ENCODE peak calls at places on chromosomes 7 and 10, in ten cellular contexts. J is AG04450; E is SJSA1; L is esophagus squamous epithelium; S is neuronal stem cell; G is ascending aorta; Z is adrenal gland; R is tibial artery; O is heart right ventricle; Q is effector memory CD4-positive, alpha-beta T cell. I is an unnamed sample.

GRCh38 chr7:99137418-99138180 is 6.3 kb downstream of the SMURF1 start:
- DNase-seq in Q (no peak), G (no peak), Z (no peak), L (no peak), E (no peak), S (peak; percentile 70), J (peak; percentile 79), R (no peak), O (no peak), I (no peak)

GRCh38 chr7:23691320-23691719 is 11.3 kb downstream of the FAM221A start:
- DNase-seq in E (no peak), J (no peak), S (no peak), L (no peak), Q (no peak), Z (no peak), O (no peak), G (no peak), R (no peak), I (no peak)

GRCh38 chr10:93386496-93387369 is 95.4 kb downstream of the MYOF start:
- DNase-seq in O (no peak), S (no peak), J (no peak), R (no peak), L (no peak), E (no peak), Z (no peak), Q (no peak), G (no peak), I (peak; percentile 59)

GRCh38 chr7:37421820-37422219 is 26.8 kb downstream of the ELMO1 start:
- DNase-seq in L (no peak), R (no peak), Z (no peak), E (no peak), S (no peak), Q (no peak), G (no peak), J (no peak), O (no peak), I (no peak)

GRCh38 chr10:98344589-98345038 is 70.4 kb downstream of the PYROXD2 start:
- DNase-seq in Q (no peak), E (no peak), J (peak; percentile 42), L (no peak), R (peak; percentile 93), O (peak; percentile 77), G (peak; percentile 33), Z (peak; percentile 70), S (no peak), I (peak; percentile 93)

GRCh38 chr7:95396136-95397032 is at the start of gene PON3:
- DNase-seq in Z (no peak), G (no peak), O (peak; percentile 11), Q (no peak), S (no peak), L (no peak), R (no peak), E (no peak), J (no peak), I (no peak)

GRCh38 chr7:67267914-67268313 is 271.3 kb downstream of the TYW1 start:
- DNase-seq in L (no peak), Q (no peak), Z (no peak), E (no peak), J (no peak), S (no peak), O (no peak), R (no peak), G (no peak), I (no peak)

GRCh38 chr10:100565206-100565985 is 29.7 kb downstream of the HIF1AN start:
- DNase-seq in S (no peak), E (no peak), R (no peak), Z (no peak), J (no peak), O (no peak), Q (no peak), L (no peak), G (no peak), I (no peak)

GRCh38 chr10:88482220-88482619 is 100.9 kb downstream of the RNLS start:
- DNase-seq in Z (no peak), J (no peak), L (no peak), Q (no peak), S (no peak), O (no peak), G (no peak), E (no peak), R (no peak), I (no peak)

GRCh38 chr10:88478256-88478655 is 104.9 kb downstream of the RNLS start:
- DNase-seq in G (no peak), O (no peak), J (no peak), S (no peak), Q (no peak), L (no peak), Z (no peak), R (no peak), E (no peak), I (no peak)

GRCh38 chr10:88473989-88474883 is 108.9 kb downstream of the RNLS start:
- DNase-seq in S (no peak), G (no peak), E (no peak), Z (no peak), J (no peak), O (no peak), L (no peak), R (no peak), Q (no peak), I (no peak)

GRCh38 chr10:88474884-88475844 is 108.0 kb downstream of the RNLS start:
- DNase-seq in R (no peak), O (no peak), G (no peak), E (no peak), L (no peak), Q (no peak), S (no peak), Z (no peak), J (no peak), I (no peak)

DNA sequence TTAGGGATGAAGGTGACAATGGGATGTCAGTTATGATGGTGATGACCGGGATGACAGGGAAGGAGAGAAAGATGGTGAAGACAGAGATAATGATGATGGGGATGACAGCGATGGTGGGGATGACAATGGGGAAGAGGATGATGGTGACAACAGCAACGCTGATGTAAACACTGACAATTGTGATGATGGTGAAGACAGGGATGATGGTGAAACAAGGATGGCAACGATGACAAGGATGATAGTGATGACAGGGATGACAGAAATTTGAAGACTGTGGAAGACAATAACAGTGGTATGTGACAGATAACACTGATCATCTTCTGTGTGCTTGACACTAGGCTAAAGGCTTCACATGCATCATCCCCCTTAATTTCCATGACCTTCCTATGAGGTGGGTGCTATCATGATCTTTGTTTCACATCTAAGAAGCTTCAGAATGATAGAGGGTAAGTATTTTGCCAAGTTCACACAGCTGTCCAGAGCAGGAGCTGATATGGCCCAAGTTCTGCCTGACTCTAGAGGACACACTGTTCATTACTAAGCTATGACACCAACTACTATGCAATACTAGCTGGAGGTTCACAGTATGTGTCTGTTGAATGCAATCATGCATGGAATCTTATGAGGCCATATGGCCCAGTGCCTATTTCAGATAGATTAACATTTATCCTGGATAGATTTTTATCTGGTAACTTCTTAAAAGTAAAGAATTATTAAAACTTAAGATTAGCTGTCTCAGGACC is 105.6 kb downstream of the RNLS start:
- DNase-seq in E (no peak), R (no peak), S (no peak), Q (no peak), G (no peak), J (no peak), L (no peak), Z (no peak), O (no peak), I (no peak)
- H3K27ac ChIP-seq in E (no peak overlapping the region), R (no peak overlapping the region), S (no peak overlapping the region), Q (no peak overlapping the region), G (no peak overlapping the region), J (no peak overlapping the region), L (no peak overlapping the region), Z (no peak overlapping the region), O (no peak overlapping the region), I (no peak overlapping the region)

GRCh38 chr10:27518261-27518660 is 14.2 kb downstream of the RAB18 start:
- DNase-seq in E (no peak), Q (no peak), J (no peak), S (no peak), G (no peak), R (no peak), L (no peak), Z (no peak), O (no peak), I (no peak)

GRCh38 chr10:27513451-27514191 is 9.5 kb downstream of the RAB18 start:
- DNase-seq in G (no peak), E (no peak), L (no peak), Z (no peak), S (no peak), R (no peak), Q (no peak), J (no peak), O (no peak), I (no peak)

GRCh38 chr10:27514243-27514642 is 10.1 kb downstream of the RAB18 start:
- DNase-seq in S (no peak), G (no peak), O (no peak), J (no peak), Z (no peak), R (no peak), E (no peak), L (no peak), Q (no peak), I (no peak)

GRCh38 chr10:27512548-27512947 is 8.4 kb downstream of the RAB18 start:
- DNase-seq in R (no peak), O (no peak), L (no peak), Z (no peak), Q (no peak), G (no peak), J (no peak), S (no peak), E (no peak), I (no peak)
- H3K27ac ChIP-seq in R (no peak overlapping the region), O (no peak overlapping the region), L (no peak overlapping the region), Z (no peak overlapping the region), Q (no peak overlapping the region), G (no peak overlapping the region), J (no peak overlapping the region), S (no peak overlapping the region), E (no peak overlapping the region), I (no peak overlapping the region)

GRCh38 chr7:136600475-136600874 is 268.0 kb upstream of the CHRM2 start:
- DNase-seq in L (no peak), E (no peak), G (no peak), R (no peak), J (no peak), S (no peak), O (no peak), Q (no peak), Z (no peak), I (no peak)
- H3K27ac ChIP-seq in L (no peak overlapping the region), E (no peak overlapping the region), G (no peak overlapping the region), R (no peak overlapping the region), J (no peak overlapping the region), S (no peak overlapping the region), O (no peak overlapping the region), Q (no peak overlapping the region), Z (no peak overlapping the region), I (no peak overlapping the region)

GRCh38 chr10:19819419-19820033 is 3.3 kb downstream of the PLXDC2 start:
- DNase-seq in R (peak; percentile 59), L (no peak), Z (peak; percentile 69), E (peak; percentile 45), Q (no peak), S (peak; percentile 31), G (no peak), J (no peak), O (peak; percentile 78), I (no peak)

GRCh38 chr10:19825690-19826089 is 9.5 kb downstream of the PLXDC2 start:
- DNase-seq in G (no peak), S (no peak), Z (no peak), L (no peak), J (no peak), E (no peak), Q (no peak), O (no peak), R (no peak), I (no peak)

GRCh38 chr10:19826712-19827111 is 10.5 kb downstream of the PLXDC2 start:
- DNase-seq in E (no peak), Q (no peak), J (no peak), L (no peak), S (no peak), O (no peak), R (no peak), Z (no peak), G (no peak), I (no peak)

GRCh38 chr10:19828278-19829049 is 12.2 kb downstream of the PLXDC2 start:
- DNase-seq in G (no peak), Z (peak; percentile 50), Q (no peak), L (no peak), O (peak; percentile 22), R (peak; percentile 76), E (no peak), J (no peak), S (no peak), I (no peak)

GRCh38 chr10:19824397-19825342 is 8.4 kb downstream of the PLXDC2 start:
- DNase-seq in S (no peak), O (no peak), J (no peak), Z (no peak), L (no peak), R (no peak), G (no peak), E (no peak), Q (no peak), I (no peak)
- H3K27ac ChIP-seq in S (no peak overlapping the region), O (no peak overlapping the region), J (no peak overlapping the region), Z (no peak overlapping the region), L (peak overlapping the region; percentile 17), R (peak overlapping the region; percentile 51), G (peak overlapping the region; percentile 62), E (no peak overlapping the region), Q (no peak overlapping the region), I (no peak overlapping the region)

I was measured in kidney.